ENCODE peak calls at places on chromosomes 6 and 20, in seven cellular contexts. One of them, this sample, is unnamed.
A peak's percentile ranks its signal among the peaks of the same experiment; 100 is the strongest.

GRCh38 chr6:158784505-158784904 is 34.7 kb downstream of the EZR start:
- DNase-seq in stimulated activated CD4-positive, alpha-beta T cell treated with anti-CD3 and anti-CD28 coated beads, TNF-alpha, amount 100 ng/mL, for 4 hours: no peak
- DNase-seq in stimulated activated CD8-positive, alpha-beta memory T cell treated with anti-CD3 and anti-CD28 coated beads, Interleukin-12 subunit alpha, Interleukin-12 subunit beta, amount 100 ng/mL, for 4 hours: no peak
- DNase-seq in iPS-NIHi11: no peak
- DNase-seq in NCI-H1092: no peak
- DNase-seq in astrocyte of the cerebellum: no peak
- DNase-seq in HT-29: no peak
- DNase-seq in this sample: no peak

GRCh38 chr6:94494500-94494899 is 1075.1 kb upstream of the EPHA7 start:
- DNase-seq in stimulated activated CD4-positive, alpha-beta T cell treated with anti-CD3 and anti-CD28 coated beads, TNF-alpha, amount 100 ng/mL, for 4 hours: no peak
- DNase-seq in HT-29: no peak
- DNase-seq in NCI-H1092: no peak
- DNase-seq in stimulated activated CD8-positive, alpha-beta memory T cell treated with anti-CD3 and anti-CD28 coated beads, Interleukin-12 subunit alpha, Interleukin-12 subunit beta, amount 100 ng/mL, for 4 hours: no peak
- DNase-seq in astrocyte of the cerebellum: no peak
- DNase-seq in iPS-NIHi11: no peak
- DNase-seq in this sample: no peak

GRCh38 chr6:136788069-136788902 is 4.0 kb downstream of the MAP3K5 start:
- DNase-seq in stimulated activated CD8-positive, alpha-beta memory T cell treated with anti-CD3 and anti-CD28 coated beads, Interleukin-12 subunit alpha, Interleukin-12 subunit beta, amount 100 ng/mL, for 4 hours: no peak
- DNase-seq in iPS-NIHi11: no peak
- DNase-seq in HT-29: peak; percentile 54
- DNase-seq in stimulated activated CD4-positive, alpha-beta T cell treated with anti-CD3 and anti-CD28 coated beads, TNF-alpha, amount 100 ng/mL, for 4 hours: no peak
- DNase-seq in astrocyte of the cerebellum: peak; percentile 79
- DNase-seq in NCI-H1092: no peak
- DNase-seq in this sample: no peak

GRCh38 chr6:15036690-15037245 is 209.1 kb upstream of the JARID2 start:
- DNase-seq in stimulated activated CD4-positive, alpha-beta T cell treated with anti-CD3 and anti-CD28 coated beads, TNF-alpha, amount 100 ng/mL, for 4 hours: no peak
- DNase-seq in iPS-NIHi11: no peak
- DNase-seq in astrocyte of the cerebellum: no peak
- DNase-seq in HT-29: peak; percentile 2
- DNase-seq in NCI-H1092: peak; percentile 25
- DNase-seq in stimulated activated CD8-positive, alpha-beta memory T cell treated with anti-CD3 and anti-CD28 coated beads, Interleukin-12 subunit alpha, Interleukin-12 subunit beta, amount 100 ng/mL, for 4 hours: no peak
- DNase-seq in this sample: peak; percentile 79

GRCh38 chr6:142820336-142821016 is 124.5 kb downstream of the HIVEP2 start:
- DNase-seq in HT-29: no peak
- DNase-seq in iPS-NIHi11: no peak
- DNase-seq in astrocyte of the cerebellum: no peak
- DNase-seq in stimulated activated CD4-positive, alpha-beta T cell treated with anti-CD3 and anti-CD28 coated beads, TNF-alpha, amount 100 ng/mL, for 4 hours: no peak
- DNase-seq in stimulated activated CD8-positive, alpha-beta memory T cell treated with anti-CD3 and anti-CD28 coated beads, Interleukin-12 subunit alpha, Interleukin-12 subunit beta, amount 100 ng/mL, for 4 hours: no peak
- DNase-seq in NCI-H1092: no peak
- DNase-seq in this sample: no peak

GRCh38 chr6:146892613-146893401 is 294.0 kb downstream of the ADGB start:
- DNase-seq in astrocyte of the cerebellum: peak; percentile 85
- DNase-seq in HT-29: no peak
- DNase-seq in NCI-H1092: no peak
- DNase-seq in stimulated activated CD4-positive, alpha-beta T cell treated with anti-CD3 and anti-CD28 coated beads, TNF-alpha, amount 100 ng/mL, for 4 hours: no peak
- DNase-seq in stimulated activated CD8-positive, alpha-beta memory T cell treated with anti-CD3 and anti-CD28 coated beads, Interleukin-12 subunit alpha, Interleukin-12 subunit beta, amount 100 ng/mL, for 4 hours: no peak
- DNase-seq in iPS-NIHi11: no peak
- DNase-seq in this sample: no peak

GRCh38 chr6:74671558-74672025 is 534.3 kb downstream of the COL12A1 start:
- DNase-seq in stimulated activated CD8-positive, alpha-beta memory T cell treated with anti-CD3 and anti-CD28 coated beads, Interleukin-12 subunit alpha, Interleukin-12 subunit beta, amount 100 ng/mL, for 4 hours: no peak
- DNase-seq in iPS-NIHi11: no peak
- DNase-seq in HT-29: no peak
- DNase-seq in NCI-H1092: no peak
- DNase-seq in stimulated activated CD4-positive, alpha-beta T cell treated with anti-CD3 and anti-CD28 coated beads, TNF-alpha, amount 100 ng/mL, for 4 hours: no peak
- DNase-seq in astrocyte of the cerebellum: peak; percentile 95
- DNase-seq in this sample: no peak

GRCh38 chr6:26141378-26141901 is 54.2 kb downstream of the HFE start:
- DNase-seq in iPS-NIHi11: no peak
- DNase-seq in NCI-H1092: no peak
- DNase-seq in HT-29: no peak
- DNase-seq in stimulated activated CD4-positive, alpha-beta T cell treated with anti-CD3 and anti-CD28 coated beads, TNF-alpha, amount 100 ng/mL, for 4 hours: no peak
- DNase-seq in stimulated activated CD8-positive, alpha-beta memory T cell treated with anti-CD3 and anti-CD28 coated beads, Interleukin-12 subunit alpha, Interleukin-12 subunit beta, amount 100 ng/mL, for 4 hours: no peak
- DNase-seq in astrocyte of the cerebellum: no peak
- DNase-seq in this sample: no peak

GRCh38 chr20:53763707-53764415 is 170.2 kb upstream of the ZNF217 start:
- DNase-seq in astrocyte of the cerebellum: peak; percentile 82
- DNase-seq in iPS-NIHi11: peak; percentile 53
- DNase-seq in stimulated activated CD4-positive, alpha-beta T cell treated with anti-CD3 and anti-CD28 coated beads, TNF-alpha, amount 100 ng/mL, for 4 hours: no peak
- DNase-seq in stimulated activated CD8-positive, alpha-beta memory T cell treated with anti-CD3 and anti-CD28 coated beads, Interleukin-12 subunit alpha, Interleukin-12 subunit beta, amount 100 ng/mL, for 4 hours: no peak
- DNase-seq in NCI-H1092: no peak
- DNase-seq in HT-29: peak; percentile 95
- DNase-seq in this sample: no peak

GRCh38 chr6:20757761-20758160 is 223.5 kb downstream of the CDKAL1 start:
- DNase-seq in HT-29: no peak
- DNase-seq in iPS-NIHi11: no peak
- DNase-seq in stimulated activated CD8-positive, alpha-beta memory T cell treated with anti-CD3 and anti-CD28 coated beads, Interleukin-12 subunit alpha, Interleukin-12 subunit beta, amount 100 ng/mL, for 4 hours: no peak
- DNase-seq in astrocyte of the cerebellum: no peak
- DNase-seq in stimulated activated CD4-positive, alpha-beta T cell treated with anti-CD3 and anti-CD28 coated beads, TNF-alpha, amount 100 ng/mL, for 4 hours: no peak
- DNase-seq in NCI-H1092: no peak
- DNase-seq in this sample: no peak

GRCh38 chr6:165649701-165650137 is 13.3 kb downstream of the PDE10A start:
- DNase-seq in stimulated activated CD8-positive, alpha-beta memory T cell treated with anti-CD3 and anti-CD28 coated beads, Interleukin-12 subunit alpha, Interleukin-12 subunit beta, amount 100 ng/mL, for 4 hours: no peak
- DNase-seq in astrocyte of the cerebellum: peak; percentile 37
- DNase-seq in iPS-NIHi11: no peak
- DNase-seq in stimulated activated CD4-positive, alpha-beta T cell treated with anti-CD3 and anti-CD28 coated beads, TNF-alpha, amount 100 ng/mL, for 4 hours: no peak
- DNase-seq in HT-29: no peak
- DNase-seq in NCI-H1092: no peak
- DNase-seq in this sample: peak; percentile 52

GRCh38 chr6:45326698-45327417 is 1.3 kb upstream of the RUNX2 start:
- DNase-seq in astrocyte of the cerebellum: no peak
- DNase-seq in stimulated activated CD4-positive, alpha-beta T cell treated with anti-CD3 and anti-CD28 coated beads, TNF-alpha, amount 100 ng/mL, for 4 hours: no peak
- DNase-seq in HT-29: no peak
- DNase-seq in stimulated activated CD8-positive, alpha-beta memory T cell treated with anti-CD3 and anti-CD28 coated beads, Interleukin-12 subunit alpha, Interleukin-12 subunit beta, amount 100 ng/mL, for 4 hours: no peak
- DNase-seq in NCI-H1092: no peak
- DNase-seq in iPS-NIHi11: no peak
- DNase-seq in this sample: no peak

GRCh38 chr6:141610741-141611140 is 522.0 kb upstream of the GJE1 start:
- DNase-seq in stimulated activated CD4-positive, alpha-beta T cell treated with anti-CD3 and anti-CD28 coated beads, TNF-alpha, amount 100 ng/mL, for 4 hours: no peak
- DNase-seq in astrocyte of the cerebellum: no peak
- DNase-seq in NCI-H1092: no peak
- DNase-seq in iPS-NIHi11: peak; percentile 18
- DNase-seq in HT-29: peak; percentile 16
- DNase-seq in stimulated activated CD8-positive, alpha-beta memory T cell treated with anti-CD3 and anti-CD28 coated beads, Interleukin-12 subunit alpha, Interleukin-12 subunit beta, amount 100 ng/mL, for 4 hours: no peak
- DNase-seq in this sample: no peak

GRCh38 chr6:166763606-166764472 is 136.8 kb upstream of the RPS6KA2 start:
- DNase-seq in HT-29: no peak
- DNase-seq in stimulated activated CD8-positive, alpha-beta memory T cell treated with anti-CD3 and anti-CD28 coated beads, Interleukin-12 subunit alpha, Interleukin-12 subunit beta, amount 100 ng/mL, for 4 hours: no peak
- DNase-seq in astrocyte of the cerebellum: no peak
- DNase-seq in stimulated activated CD4-positive, alpha-beta T cell treated with anti-CD3 and anti-CD28 coated beads, TNF-alpha, amount 100 ng/mL, for 4 hours: no peak
- DNase-seq in NCI-H1092: no peak
- DNase-seq in iPS-NIHi11: no peak
- DNase-seq in this sample: no peak

GRCh38 chr20:60065741-60066437 is 107.7 kb downstream of the CDH26 start:
- DNase-seq in NCI-H1092: no peak
- DNase-seq in stimulated activated CD8-positive, alpha-beta memory T cell treated with anti-CD3 and anti-CD28 coated beads, Interleukin-12 subunit alpha, Interleukin-12 subunit beta, amount 100 ng/mL, for 4 hours: no peak
- DNase-seq in stimulated activated CD4-positive, alpha-beta T cell treated with anti-CD3 and anti-CD28 coated beads, TNF-alpha, amount 100 ng/mL, for 4 hours: no peak
- DNase-seq in astrocyte of the cerebellum: no peak
- DNase-seq in HT-29: no peak
- DNase-seq in iPS-NIHi11: no peak
- DNase-seq in this sample: no peak

GRCh38 chr6:166449036-166449435 is 66.3 kb upstream of the MPC1 start:
- DNase-seq in astrocyte of the cerebellum: no peak
- DNase-seq in NCI-H1092: no peak
- DNase-seq in HT-29: no peak
- DNase-seq in stimulated activated CD4-positive, alpha-beta T cell treated with anti-CD3 and anti-CD28 coated beads, TNF-alpha, amount 100 ng/mL, for 4 hours: no peak
- DNase-seq in iPS-NIHi11: no peak
- DNase-seq in stimulated activated CD8-positive, alpha-beta memory T cell treated with anti-CD3 and anti-CD28 coated beads, Interleukin-12 subunit alpha, Interleukin-12 subunit beta, amount 100 ng/mL, for 4 hours: no peak
- DNase-seq in this sample: no peak

GRCh38 chr6:19804362-19805145 is 32.6 kb upstream of the ID4 start:
- DNase-seq in stimulated activated CD4-positive, alpha-beta T cell treated with anti-CD3 and anti-CD28 coated beads, TNF-alpha, amount 100 ng/mL, for 4 hours: peak; percentile 13
- DNase-seq in HT-29: peak; percentile 94
- DNase-seq in astrocyte of the cerebellum: peak; percentile 94
- DNase-seq in iPS-NIHi11: peak; percentile 93
- DNase-seq in NCI-H1092: peak; percentile 86
- DNase-seq in stimulated activated CD8-positive, alpha-beta memory T cell treated with anti-CD3 and anti-CD28 coated beads, Interleukin-12 subunit alpha, Interleukin-12 subunit beta, amount 100 ng/mL, for 4 hours: peak; percentile 1
- DNase-seq in this sample: peak; percentile 96

GRCh38 chr20:53316221-53316937 is 277.3 kb downstream of the ZNF217 start:
- DNase-seq in stimulated activated CD8-positive, alpha-beta memory T cell treated with anti-CD3 and anti-CD28 coated beads, Interleukin-12 subunit alpha, Interleukin-12 subunit beta, amount 100 ng/mL, for 4 hours: no peak
- DNase-seq in HT-29: no peak
- DNase-seq in NCI-H1092: no peak
- DNase-seq in astrocyte of the cerebellum: no peak
- DNase-seq in stimulated activated CD4-positive, alpha-beta T cell treated with anti-CD3 and anti-CD28 coated beads, TNF-alpha, amount 100 ng/mL, for 4 hours: no peak
- DNase-seq in iPS-NIHi11: no peak
- DNase-seq in this sample: no peak

GRCh38 chr6:132768051-132768517 is 10.4 kb upstream of the VNN2 start:
- DNase-seq in HT-29: peak; percentile 79
- DNase-seq in stimulated activated CD4-positive, alpha-beta T cell treated with anti-CD3 and anti-CD28 coated beads, TNF-alpha, amount 100 ng/mL, for 4 hours: no peak
- DNase-seq in iPS-NIHi11: peak; percentile 61
- DNase-seq in NCI-H1092: no peak
- DNase-seq in stimulated activated CD8-positive, alpha-beta memory T cell treated with anti-CD3 and anti-CD28 coated beads, Interleukin-12 subunit alpha, Interleukin-12 subunit beta, amount 100 ng/mL, for 4 hours: no peak
- DNase-seq in astrocyte of the cerebellum: no peak
- DNase-seq in this sample: peak; percentile 36

GRCh38 chr6:127851197-127851596 is 49.7 kb downstream of the THEMIS start:
- DNase-seq in stimulated activated CD4-positive, alpha-beta T cell treated with anti-CD3 and anti-CD28 coated beads, TNF-alpha, amount 100 ng/mL, for 4 hours: no peak
- DNase-seq in HT-29: no peak
- DNase-seq in stimulated activated CD8-positive, alpha-beta memory T cell treated with anti-CD3 and anti-CD28 coated beads, Interleukin-12 subunit alpha, Interleukin-12 subunit beta, amount 100 ng/mL, for 4 hours: no peak
- DNase-seq in iPS-NIHi11: no peak
- DNase-seq in NCI-H1092: no peak
- DNase-seq in astrocyte of the cerebellum: no peak
- DNase-seq in this sample: no peak

GRCh38 chr6:37877373-37878149 is 58.0 kb downstream of the ZFAND3 start:
- DNase-seq in iPS-NIHi11: no peak
- DNase-seq in stimulated activated CD4-positive, alpha-beta T cell treated with anti-CD3 and anti-CD28 coated beads, TNF-alpha, amount 100 ng/mL, for 4 hours: no peak
- DNase-seq in NCI-H1092: no peak
- DNase-seq in astrocyte of the cerebellum: no peak
- DNase-seq in stimulated activated CD8-positive, alpha-beta memory T cell treated with anti-CD3 and anti-CD28 coated beads, Interleukin-12 subunit alpha, Interleukin-12 subunit beta, amount 100 ng/mL, for 4 hours: no peak
- DNase-seq in HT-29: no peak
- DNase-seq in this sample: no peak

GRCh38 chr6:120558294-120558693 is 776.0 kb downstream of the TBC1D32 start:
- DNase-seq in stimulated activated CD4-positive, alpha-beta T cell treated with anti-CD3 and anti-CD28 coated beads, TNF-alpha, amount 100 ng/mL, for 4 hours: no peak
- DNase-seq in iPS-NIHi11: no peak
- DNase-seq in HT-29: no peak
- DNase-seq in NCI-H1092: no peak
- DNase-seq in astrocyte of the cerebellum: no peak
- DNase-seq in stimulated activated CD8-positive, alpha-beta memory T cell treated with anti-CD3 and anti-CD28 coated beads, Interleukin-12 subunit alpha, Interleukin-12 subunit beta, amount 100 ng/mL, for 4 hours: no peak
- DNase-seq in this sample: no peak

GRCh38 chr6:145110109-145110508 is 625.2 kb downstream of the EPM2A start:
- DNase-seq in NCI-H1092: no peak
- DNase-seq in HT-29: no peak
- DNase-seq in stimulated activated CD8-positive, alpha-beta memory T cell treated with anti-CD3 and anti-CD28 coated beads, Interleukin-12 subunit alpha, Interleukin-12 subunit beta, amount 100 ng/mL, for 4 hours: no peak
- DNase-seq in astrocyte of the cerebellum: no peak
- DNase-seq in stimulated activated CD4-positive, alpha-beta T cell treated with anti-CD3 and anti-CD28 coated beads, TNF-alpha, amount 100 ng/mL, for 4 hours: no peak
- DNase-seq in iPS-NIHi11: no peak
- DNase-seq in this sample: no peak

GRCh38 chr20:36275011-36275410 is 31.1 kb upstream of the DLGAP4 start:
- DNase-seq in NCI-H1092: no peak
- DNase-seq in astrocyte of the cerebellum: no peak
- DNase-seq in stimulated activated CD8-positive, alpha-beta memory T cell treated with anti-CD3 and anti-CD28 coated beads, Interleukin-12 subunit alpha, Interleukin-12 subunit beta, amount 100 ng/mL, for 4 hours: no peak
- DNase-seq in iPS-NIHi11: no peak
- DNase-seq in HT-29: no peak
- DNase-seq in stimulated activated CD4-positive, alpha-beta T cell treated with anti-CD3 and anti-CD28 coated beads, TNF-alpha, amount 100 ng/mL, for 4 hours: no peak
- DNase-seq in this sample: no peak

GRCh38 chr6:44333942-44334341 is 8.5 kb upstream of the SPATS1 start:
- DNase-seq in stimulated activated CD8-positive, alpha-beta memory T cell treated with anti-CD3 and anti-CD28 coated beads, Interleukin-12 subunit alpha, Interleukin-12 subunit beta, amount 100 ng/mL, for 4 hours: no peak
- DNase-seq in NCI-H1092: no peak
- DNase-seq in stimulated activated CD4-positive, alpha-beta T cell treated with anti-CD3 and anti-CD28 coated beads, TNF-alpha, amount 100 ng/mL, for 4 hours: no peak
- DNase-seq in iPS-NIHi11: no peak
- DNase-seq in HT-29: no peak
- DNase-seq in astrocyte of the cerebellum: no peak
- DNase-seq in this sample: no peak

GRCh38 chr6:37614059-37614940 is 83.4 kb downstream of the MDGA1 start:
- DNase-seq in NCI-H1092: no peak
- DNase-seq in stimulated activated CD8-positive, alpha-beta memory T cell treated with anti-CD3 and anti-CD28 coated beads, Interleukin-12 subunit alpha, Interleukin-12 subunit beta, amount 100 ng/mL, for 4 hours: no peak
- DNase-seq in HT-29: no peak
- DNase-seq in stimulated activated CD4-positive, alpha-beta T cell treated with anti-CD3 and anti-CD28 coated beads, TNF-alpha, amount 100 ng/mL, for 4 hours: no peak
- DNase-seq in astrocyte of the cerebellum: no peak
- DNase-seq in iPS-NIHi11: no peak
- DNase-seq in this sample: no peak

GRCh38 chr20:48791014-48791413 is 36.8 kb downstream of the PREX1 start:
- DNase-seq in astrocyte of the cerebellum: no peak
- DNase-seq in stimulated activated CD4-positive, alpha-beta T cell treated with anti-CD3 and anti-CD28 coated beads, TNF-alpha, amount 100 ng/mL, for 4 hours: no peak
- DNase-seq in HT-29: peak; percentile 12
- DNase-seq in stimulated activated CD8-positive, alpha-beta memory T cell treated with anti-CD3 and anti-CD28 coated beads, Interleukin-12 subunit alpha, Interleukin-12 subunit beta, amount 100 ng/mL, for 4 hours: no peak
- DNase-seq in NCI-H1092: peak; percentile 71
- DNase-seq in iPS-NIHi11: no peak
- DNase-seq in this sample: no peak

GRCh38 chr6:39823187-39823815 is 31.1 kb downstream of the DAAM2 start:
- DNase-seq in stimulated activated CD8-positive, alpha-beta memory T cell treated with anti-CD3 and anti-CD28 coated beads, Interleukin-12 subunit alpha, Interleukin-12 subunit beta, amount 100 ng/mL, for 4 hours: no peak
- DNase-seq in stimulated activated CD4-positive, alpha-beta T cell treated with anti-CD3 and anti-CD28 coated beads, TNF-alpha, amount 100 ng/mL, for 4 hours: no peak
- DNase-seq in iPS-NIHi11: no peak
- DNase-seq in NCI-H1092: no peak
- DNase-seq in astrocyte of the cerebellum: no peak
- DNase-seq in HT-29: no peak
- DNase-seq in this sample: peak; percentile 73

GRCh38 chr6:156866181-156866862 is 89.1 kb downstream of the ARID1B start:
- DNase-seq in stimulated activated CD8-positive, alpha-beta memory T cell treated with anti-CD3 and anti-CD28 coated beads, Interleukin-12 subunit alpha, Interleukin-12 subunit beta, amount 100 ng/mL, for 4 hours: no peak
- DNase-seq in HT-29: peak; percentile 15
- DNase-seq in iPS-NIHi11: no peak
- DNase-seq in stimulated activated CD4-positive, alpha-beta T cell treated with anti-CD3 and anti-CD28 coated beads, TNF-alpha, amount 100 ng/mL, for 4 hours: no peak
- DNase-seq in astrocyte of the cerebellum: no peak
- DNase-seq in NCI-H1092: no peak
- DNase-seq in this sample: no peak

GRCh38 chr20:16615199-16615598 is 42.0 kb upstream of the KIF16B start:
- DNase-seq in stimulated activated CD4-positive, alpha-beta T cell treated with anti-CD3 and anti-CD28 coated beads, TNF-alpha, amount 100 ng/mL, for 4 hours: no peak
- DNase-seq in NCI-H1092: no peak
- DNase-seq in HT-29: peak; percentile 62
- DNase-seq in stimulated activated CD8-positive, alpha-beta memory T cell treated with anti-CD3 and anti-CD28 coated beads, Interleukin-12 subunit alpha, Interleukin-12 subunit beta, amount 100 ng/mL, for 4 hours: no peak
- DNase-seq in astrocyte of the cerebellum: peak; percentile 5
- DNase-seq in iPS-NIHi11: peak; percentile 15
- DNase-seq in this sample: no peak

GRCh38 chr20:618980-619379 is 8.9 kb upstream of the TCF15 start:
- DNase-seq in astrocyte of the cerebellum: no peak
- DNase-seq in HT-29: no peak
- DNase-seq in NCI-H1092: no peak
- DNase-seq in stimulated activated CD8-positive, alpha-beta memory T cell treated with anti-CD3 and anti-CD28 coated beads, Interleukin-12 subunit alpha, Interleukin-12 subunit beta, amount 100 ng/mL, for 4 hours: no peak
- DNase-seq in stimulated activated CD4-positive, alpha-beta T cell treated with anti-CD3 and anti-CD28 coated beads, TNF-alpha, amount 100 ng/mL, for 4 hours: no peak
- DNase-seq in iPS-NIHi11: no peak
- DNase-seq in this sample: no peak

This sample was measured in heart left ventricle.